ENCODE peak calls at places on chromosome 5, in ten cellular contexts. One of them, this sample, is unnamed.

GRCh38 chr5:81365541-81365940 is 28.4 kb downstream of the ACOT12 start:
- DNase-seq in ACHN: no peak
- DNase-seq in fibroblast of mammary gland: no peak
- DNase-seq in HTR-8/SVneo: no peak
- DNase-seq in H9: no peak
- DNase-seq in stimulated activated naive B cell treated with anti-CD40 and anti-IgM and Interleukin-4, amounts not matched to agents 10 μg/mL and 1 μg/mL and 100 μg/mL, for 72 hours: no peak
- DNase-seq in activated CD4-positive, alpha-beta T cell treated with anti-CD3 and anti-CD28 coated beads, Interleukin-2, amount 50 U/mL, for 48 hours: no peak
- DNase-seq in NCI-H1694: no peak
- DNase-seq in SK-N-MC: no peak
- DNase-seq in cardiac fibroblast: no peak
- DNase-seq in this sample: no peak

GRCh38 chr5:133298447-133298846 is 246.6 kb downstream of the HSPA4 start:
- DNase-seq in ACHN: no peak
- DNase-seq in fibroblast of mammary gland: no peak
- DNase-seq in HTR-8/SVneo: no peak
- DNase-seq in H9: no peak
- DNase-seq in stimulated activated naive B cell treated with anti-CD40 and anti-IgM and Interleukin-4, amounts not matched to agents 10 μg/mL and 1 μg/mL and 100 μg/mL, for 72 hours: no peak
- DNase-seq in activated CD4-positive, alpha-beta T cell treated with anti-CD3 and anti-CD28 coated beads, Interleukin-2, amount 50 U/mL, for 48 hours: peak
- DNase-seq in NCI-H1694: no peak
- DNase-seq in SK-N-MC: no peak
- DNase-seq in cardiac fibroblast: no peak
- DNase-seq in this sample: no peak

GRCh38 chr5:34658023-34658422 is 1.9 kb downstream of the RAI14 start:
- DNase-seq in ACHN: peak
- DNase-seq in fibroblast of mammary gland: peak
- DNase-seq in HTR-8/SVneo: peak
- DNase-seq in H9: no peak
- DNase-seq in stimulated activated naive B cell treated with anti-CD40 and anti-IgM and Interleukin-4, amounts not matched to agents 10 μg/mL and 1 μg/mL and 100 μg/mL, for 72 hours: no peak
- DNase-seq in activated CD4-positive, alpha-beta T cell treated with anti-CD3 and anti-CD28 coated beads, Interleukin-2, amount 50 U/mL, for 48 hours: no peak
- DNase-seq in NCI-H1694: no peak
- DNase-seq in SK-N-MC: no peak
- DNase-seq in cardiac fibroblast: peak
- DNase-seq in this sample: no peak

GRCh38 chr5:61139931-61140330 is 22.3 kb downstream of the SMIM15 start:
- DNase-seq in ACHN: no peak
- DNase-seq in fibroblast of mammary gland: no peak
- DNase-seq in HTR-8/SVneo: no peak
- DNase-seq in H9: no peak
- DNase-seq in stimulated activated naive B cell treated with anti-CD40 and anti-IgM and Interleukin-4, amounts not matched to agents 10 μg/mL and 1 μg/mL and 100 μg/mL, for 72 hours: no peak
- DNase-seq in activated CD4-positive, alpha-beta T cell treated with anti-CD3 and anti-CD28 coated beads, Interleukin-2, amount 50 U/mL, for 48 hours: no peak
- DNase-seq in NCI-H1694: no peak
- DNase-seq in SK-N-MC: no peak
- DNase-seq in cardiac fibroblast: no peak
- DNase-seq in this sample: no peak

GRCh38 chr5:116944171-116944570 is 369.5 kb upstream of the SEMA6A start:
- DNase-seq in ACHN: no peak
- DNase-seq in fibroblast of mammary gland: no peak
- DNase-seq in HTR-8/SVneo: peak
- DNase-seq in H9: peak
- DNase-seq in stimulated activated naive B cell treated with anti-CD40 and anti-IgM and Interleukin-4, amounts not matched to agents 10 μg/mL and 1 μg/mL and 100 μg/mL, for 72 hours: no peak
- DNase-seq in activated CD4-positive, alpha-beta T cell treated with anti-CD3 and anti-CD28 coated beads, Interleukin-2, amount 50 U/mL, for 48 hours: no peak
- DNase-seq in NCI-H1694: no peak
- DNase-seq in SK-N-MC: peak
- DNase-seq in cardiac fibroblast: no peak
- DNase-seq in this sample: peak

GRCh38 chr5:92560698-92561361 is 1020.2 kb downstream of the NR2F1-AS1 start:
- DNase-seq in ACHN: peak
- DNase-seq in fibroblast of mammary gland: peak
- DNase-seq in HTR-8/SVneo: no peak
- DNase-seq in H9: no peak
- DNase-seq in stimulated activated naive B cell treated with anti-CD40 and anti-IgM and Interleukin-4, amounts not matched to agents 10 μg/mL and 1 μg/mL and 100 μg/mL, for 72 hours: no peak
- DNase-seq in activated CD4-positive, alpha-beta T cell treated with anti-CD3 and anti-CD28 coated beads, Interleukin-2, amount 50 U/mL, for 48 hours: no peak
- DNase-seq in NCI-H1694: no peak
- DNase-seq in SK-N-MC: peak
- DNase-seq in cardiac fibroblast: peak
- DNase-seq in this sample: no peak

GRCh38 chr5:31380049-31380448 is 151.8 kb downstream of the DROSHA start:
- DNase-seq in ACHN: no peak
- DNase-seq in fibroblast of mammary gland: no peak
- DNase-seq in HTR-8/SVneo: no peak
- DNase-seq in H9: no peak
- DNase-seq in stimulated activated naive B cell treated with anti-CD40 and anti-IgM and Interleukin-4, amounts not matched to agents 10 μg/mL and 1 μg/mL and 100 μg/mL, for 72 hours: no peak
- DNase-seq in activated CD4-positive, alpha-beta T cell treated with anti-CD3 and anti-CD28 coated beads, Interleukin-2, amount 50 U/mL, for 48 hours: no peak
- DNase-seq in NCI-H1694: no peak
- DNase-seq in SK-N-MC: no peak
- DNase-seq in cardiac fibroblast: no peak
- DNase-seq in this sample: no peak

GRCh38 chr5:137215261-137215660 is 283.9 kb downstream of the SPOCK1 start:
- DNase-seq in ACHN: no peak
- DNase-seq in fibroblast of mammary gland: no peak
- DNase-seq in HTR-8/SVneo: no peak
- DNase-seq in H9: no peak
- DNase-seq in stimulated activated naive B cell treated with anti-CD40 and anti-IgM and Interleukin-4, amounts not matched to agents 10 μg/mL and 1 μg/mL and 100 μg/mL, for 72 hours: no peak
- DNase-seq in activated CD4-positive, alpha-beta T cell treated with anti-CD3 and anti-CD28 coated beads, Interleukin-2, amount 50 U/mL, for 48 hours: no peak
- DNase-seq in NCI-H1694: no peak
- DNase-seq in SK-N-MC: no peak
- DNase-seq in cardiac fibroblast: no peak
- DNase-seq in this sample: no peak

GRCh38 chr5:148807845-148808244 is 18.6 kb upstream of the ADRB2 start:
- DNase-seq in ACHN: no peak
- DNase-seq in fibroblast of mammary gland: no peak
- DNase-seq in HTR-8/SVneo: no peak
- DNase-seq in H9: no peak
- DNase-seq in stimulated activated naive B cell treated with anti-CD40 and anti-IgM and Interleukin-4, amounts not matched to agents 10 μg/mL and 1 μg/mL and 100 μg/mL, for 72 hours: no peak
- DNase-seq in activated CD4-positive, alpha-beta T cell treated with anti-CD3 and anti-CD28 coated beads, Interleukin-2, amount 50 U/mL, for 48 hours: no peak
- DNase-seq in NCI-H1694: no peak
- DNase-seq in SK-N-MC: no peak
- DNase-seq in cardiac fibroblast: no peak
- DNase-seq in this sample: no peak

GRCh38 chr5:59732806-59733205 is 160.7 kb downstream of the PDE4D start:
- DNase-seq in ACHN: no peak
- DNase-seq in fibroblast of mammary gland: peak
- DNase-seq in HTR-8/SVneo: no peak
- DNase-seq in H9: no peak
- DNase-seq in stimulated activated naive B cell treated with anti-CD40 and anti-IgM and Interleukin-4, amounts not matched to agents 10 μg/mL and 1 μg/mL and 100 μg/mL, for 72 hours: no peak
- DNase-seq in activated CD4-positive, alpha-beta T cell treated with anti-CD3 and anti-CD28 coated beads, Interleukin-2, amount 50 U/mL, for 48 hours: no peak
- DNase-seq in NCI-H1694: no peak
- DNase-seq in SK-N-MC: no peak
- DNase-seq in cardiac fibroblast: no peak
- DNase-seq in this sample: no peak

GRCh38 chr5:124511791-124512190 is 234.6 kb downstream of the ZNF608 start:
- DNase-seq in ACHN: no peak
- DNase-seq in fibroblast of mammary gland: peak
- DNase-seq in HTR-8/SVneo: no peak
- DNase-seq in H9: no peak
- DNase-seq in stimulated activated naive B cell treated with anti-CD40 and anti-IgM and Interleukin-4, amounts not matched to agents 10 μg/mL and 1 μg/mL and 100 μg/mL, for 72 hours: no peak
- DNase-seq in activated CD4-positive, alpha-beta T cell treated with anti-CD3 and anti-CD28 coated beads, Interleukin-2, amount 50 U/mL, for 48 hours: no peak
- DNase-seq in NCI-H1694: no peak
- DNase-seq in SK-N-MC: no peak
- DNase-seq in cardiac fibroblast: no peak
- DNase-seq in this sample: no peak

GRCh38 chr5:3351581-3352442 is 243.8 kb upstream of the IRX1 start:
- DNase-seq in ACHN: no peak
- DNase-seq in fibroblast of mammary gland: no peak
- DNase-seq in HTR-8/SVneo: no peak
- DNase-seq in H9: peak
- DNase-seq in stimulated activated naive B cell treated with anti-CD40 and anti-IgM and Interleukin-4, amounts not matched to agents 10 μg/mL and 1 μg/mL and 100 μg/mL, for 72 hours: no peak
- DNase-seq in activated CD4-positive, alpha-beta T cell treated with anti-CD3 and anti-CD28 coated beads, Interleukin-2, amount 50 U/mL, for 48 hours: no peak
- DNase-seq in NCI-H1694: no peak
- DNase-seq in SK-N-MC: no peak
- DNase-seq in cardiac fibroblast: no peak
- DNase-seq in this sample: no peak

GRCh38 chr5:125190232-125191051 is 444.0 kb upstream of the ZNF608 start:
- DNase-seq in ACHN: no peak
- DNase-seq in fibroblast of mammary gland: no peak
- DNase-seq in HTR-8/SVneo: peak
- DNase-seq in H9: no peak
- DNase-seq in stimulated activated naive B cell treated with anti-CD40 and anti-IgM and Interleukin-4, amounts not matched to agents 10 μg/mL and 1 μg/mL and 100 μg/mL, for 72 hours: no peak
- DNase-seq in activated CD4-positive, alpha-beta T cell treated with anti-CD3 and anti-CD28 coated beads, Interleukin-2, amount 50 U/mL, for 48 hours: no peak
- DNase-seq in NCI-H1694: no peak
- DNase-seq in SK-N-MC: no peak
- DNase-seq in cardiac fibroblast: no peak
- DNase-seq in this sample: peak

GRCh38 chr5:64883912-64884311 is 115.2 kb downstream of the CWC27 start:
- DNase-seq in ACHN: no peak
- DNase-seq in fibroblast of mammary gland: peak
- DNase-seq in HTR-8/SVneo: no peak
- DNase-seq in H9: no peak
- DNase-seq in stimulated activated naive B cell treated with anti-CD40 and anti-IgM and Interleukin-4, amounts not matched to agents 10 μg/mL and 1 μg/mL and 100 μg/mL, for 72 hours: no peak
- DNase-seq in activated CD4-positive, alpha-beta T cell treated with anti-CD3 and anti-CD28 coated beads, Interleukin-2, amount 50 U/mL, for 48 hours: no peak
- DNase-seq in NCI-H1694: no peak
- DNase-seq in SK-N-MC: no peak
- DNase-seq in cardiac fibroblast: no peak
- DNase-seq in this sample: no peak

GRCh38 chr5:86152988-86153560 is 464.7 kb upstream of the COX7C start:
- DNase-seq in ACHN: no peak
- DNase-seq in fibroblast of mammary gland: no peak
- DNase-seq in HTR-8/SVneo: no peak
- DNase-seq in H9: no peak
- DNase-seq in stimulated activated naive B cell treated with anti-CD40 and anti-IgM and Interleukin-4, amounts not matched to agents 10 μg/mL and 1 μg/mL and 100 μg/mL, for 72 hours: no peak
- DNase-seq in activated CD4-positive, alpha-beta T cell treated with anti-CD3 and anti-CD28 coated beads, Interleukin-2, amount 50 U/mL, for 48 hours: no peak
- DNase-seq in NCI-H1694: no peak
- DNase-seq in SK-N-MC: no peak
- DNase-seq in cardiac fibroblast: no peak
- DNase-seq in this sample: no peak

GRCh38 chr5:14240366-14240765 is 97.2 kb downstream of the TRIO start:
- DNase-seq in ACHN: no peak
- DNase-seq in fibroblast of mammary gland: peak
- DNase-seq in HTR-8/SVneo: no peak
- DNase-seq in H9: no peak
- DNase-seq in stimulated activated naive B cell treated with anti-CD40 and anti-IgM and Interleukin-4, amounts not matched to agents 10 μg/mL and 1 μg/mL and 100 μg/mL, for 72 hours: no peak
- DNase-seq in activated CD4-positive, alpha-beta T cell treated with anti-CD3 and anti-CD28 coated beads, Interleukin-2, amount 50 U/mL, for 48 hours: no peak
- DNase-seq in NCI-H1694: peak
- DNase-seq in SK-N-MC: peak
- DNase-seq in cardiac fibroblast: peak
- DNase-seq in this sample: no peak

GRCh38 chr5:36398137-36398536 is 96.4 kb upstream of the RANBP3L start:
- DNase-seq in ACHN: peak
- DNase-seq in fibroblast of mammary gland: peak
- DNase-seq in HTR-8/SVneo: peak
- DNase-seq in H9: no peak
- DNase-seq in stimulated activated naive B cell treated with anti-CD40 and anti-IgM and Interleukin-4, amounts not matched to agents 10 μg/mL and 1 μg/mL and 100 μg/mL, for 72 hours: no peak
- DNase-seq in activated CD4-positive, alpha-beta T cell treated with anti-CD3 and anti-CD28 coated beads, Interleukin-2, amount 50 U/mL, for 48 hours: no peak
- DNase-seq in NCI-H1694: no peak
- DNase-seq in SK-N-MC: no peak
- DNase-seq in cardiac fibroblast: peak
- DNase-seq in this sample: peak

GRCh38 chr5:128085413-128085812 is 1.8 kb downstream of the SLC12A2 start:
- DNase-seq in ACHN: peak
- DNase-seq in fibroblast of mammary gland: no peak
- DNase-seq in HTR-8/SVneo: no peak
- DNase-seq in H9: no peak
- DNase-seq in stimulated activated naive B cell treated with anti-CD40 and anti-IgM and Interleukin-4, amounts not matched to agents 10 μg/mL and 1 μg/mL and 100 μg/mL, for 72 hours: no peak
- DNase-seq in activated CD4-positive, alpha-beta T cell treated with anti-CD3 and anti-CD28 coated beads, Interleukin-2, amount 50 U/mL, for 48 hours: no peak
- DNase-seq in NCI-H1694: no peak
- DNase-seq in SK-N-MC: no peak
- DNase-seq in cardiac fibroblast: no peak
- DNase-seq in this sample: no peak

GRCh38 chr5:172837640-172838039 is 3.6 kb downstream of the ERGIC1 start:
- DNase-seq in ACHN: no peak
- DNase-seq in fibroblast of mammary gland: no peak
- DNase-seq in HTR-8/SVneo: no peak
- DNase-seq in H9: no peak
- DNase-seq in stimulated activated naive B cell treated with anti-CD40 and anti-IgM and Interleukin-4, amounts not matched to agents 10 μg/mL and 1 μg/mL and 100 μg/mL, for 72 hours: peak
- DNase-seq in activated CD4-positive, alpha-beta T cell treated with anti-CD3 and anti-CD28 coated beads, Interleukin-2, amount 50 U/mL, for 48 hours: no peak
- DNase-seq in NCI-H1694: peak
- DNase-seq in SK-N-MC: no peak
- DNase-seq in cardiac fibroblast: no peak
- DNase-seq in this sample: no peak

GRCh38 chr5:36590513-36591286 is 15.7 kb upstream of the SLC1A3 start:
- DNase-seq in ACHN: no peak
- DNase-seq in fibroblast of mammary gland: no peak
- DNase-seq in HTR-8/SVneo: no peak
- DNase-seq in H9: no peak
- DNase-seq in stimulated activated naive B cell treated with anti-CD40 and anti-IgM and Interleukin-4, amounts not matched to agents 10 μg/mL and 1 μg/mL and 100 μg/mL, for 72 hours: no peak
- DNase-seq in activated CD4-positive, alpha-beta T cell treated with anti-CD3 and anti-CD28 coated beads, Interleukin-2, amount 50 U/mL, for 48 hours: no peak
- DNase-seq in NCI-H1694: no peak
- DNase-seq in SK-N-MC: no peak
- DNase-seq in cardiac fibroblast: no peak
- DNase-seq in this sample: no peak

GRCh38 chr5:6950250-6950649 is 237.0 kb downstream of the TENT4A start:
- DNase-seq in ACHN: no peak
- DNase-seq in fibroblast of mammary gland: no peak
- DNase-seq in HTR-8/SVneo: no peak
- DNase-seq in H9: no peak
- DNase-seq in stimulated activated naive B cell treated with anti-CD40 and anti-IgM and Interleukin-4, amounts not matched to agents 10 μg/mL and 1 μg/mL and 100 μg/mL, for 72 hours: no peak
- DNase-seq in activated CD4-positive, alpha-beta T cell treated with anti-CD3 and anti-CD28 coated beads, Interleukin-2, amount 50 U/mL, for 48 hours: no peak
- DNase-seq in NCI-H1694: no peak
- DNase-seq in SK-N-MC: no peak
- DNase-seq in cardiac fibroblast: no peak
- DNase-seq in this sample: no peak

GRCh38 chr5:124996764-124997077 is 250.3 kb upstream of the ZNF608 start:
- DNase-seq in ACHN: no peak
- DNase-seq in fibroblast of mammary gland: no peak
- DNase-seq in HTR-8/SVneo: no peak
- DNase-seq in H9: no peak
- DNase-seq in stimulated activated naive B cell treated with anti-CD40 and anti-IgM and Interleukin-4, amounts not matched to agents 10 μg/mL and 1 μg/mL and 100 μg/mL, for 72 hours: no peak
- DNase-seq in activated CD4-positive, alpha-beta T cell treated with anti-CD3 and anti-CD28 coated beads, Interleukin-2, amount 50 U/mL, for 48 hours: no peak
- DNase-seq in NCI-H1694: no peak
- DNase-seq in SK-N-MC: no peak
- DNase-seq in cardiac fibroblast: peak
- DNase-seq in this sample: peak

GRCh38 chr5:58156354-58156753 is 303.5 kb downstream of the PLK2 start:
- DNase-seq in ACHN: no peak
- DNase-seq in fibroblast of mammary gland: peak
- DNase-seq in HTR-8/SVneo: no peak
- DNase-seq in H9: no peak
- DNase-seq in stimulated activated naive B cell treated with anti-CD40 and anti-IgM and Interleukin-4, amounts not matched to agents 10 μg/mL and 1 μg/mL and 100 μg/mL, for 72 hours: no peak
- DNase-seq in activated CD4-positive, alpha-beta T cell treated with anti-CD3 and anti-CD28 coated beads, Interleukin-2, amount 50 U/mL, for 48 hours: no peak
- DNase-seq in NCI-H1694: no peak
- DNase-seq in SK-N-MC: no peak
- DNase-seq in cardiac fibroblast: peak
- DNase-seq in this sample: no peak

GRCh38 chr5:159041754-159042153 is 58.0 kb downstream of the EBF1 start:
- DNase-seq in ACHN: no peak
- DNase-seq in fibroblast of mammary gland: no peak
- DNase-seq in HTR-8/SVneo: no peak
- DNase-seq in H9: no peak
- DNase-seq in stimulated activated naive B cell treated with anti-CD40 and anti-IgM and Interleukin-4, amounts not matched to agents 10 μg/mL and 1 μg/mL and 100 μg/mL, for 72 hours: no peak
- DNase-seq in activated CD4-positive, alpha-beta T cell treated with anti-CD3 and anti-CD28 coated beads, Interleukin-2, amount 50 U/mL, for 48 hours: no peak
- DNase-seq in NCI-H1694: no peak
- DNase-seq in SK-N-MC: no peak
- DNase-seq in cardiac fibroblast: no peak
- DNase-seq in this sample: no peak

GRCh38 chr5:16140417-16140816 is 39.2 kb downstream of the MARCHF11 start:
- DNase-seq in ACHN: no peak
- DNase-seq in fibroblast of mammary gland: no peak
- DNase-seq in HTR-8/SVneo: no peak
- DNase-seq in H9: no peak
- DNase-seq in stimulated activated naive B cell treated with anti-CD40 and anti-IgM and Interleukin-4, amounts not matched to agents 10 μg/mL and 1 μg/mL and 100 μg/mL, for 72 hours: no peak
- DNase-seq in activated CD4-positive, alpha-beta T cell treated with anti-CD3 and anti-CD28 coated beads, Interleukin-2, amount 50 U/mL, for 48 hours: no peak
- DNase-seq in NCI-H1694: no peak
- DNase-seq in SK-N-MC: peak
- DNase-seq in cardiac fibroblast: no peak
- DNase-seq in this sample: no peak

GRCh38 chr5:14234204-14234603 is 91.1 kb downstream of the TRIO start:
- DNase-seq in ACHN: peak
- DNase-seq in fibroblast of mammary gland: no peak
- DNase-seq in HTR-8/SVneo: peak
- DNase-seq in H9: no peak
- DNase-seq in stimulated activated naive B cell treated with anti-CD40 and anti-IgM and Interleukin-4, amounts not matched to agents 10 μg/mL and 1 μg/mL and 100 μg/mL, for 72 hours: no peak
- DNase-seq in activated CD4-positive, alpha-beta T cell treated with anti-CD3 and anti-CD28 coated beads, Interleukin-2, amount 50 U/mL, for 48 hours: no peak
- DNase-seq in NCI-H1694: no peak
- DNase-seq in SK-N-MC: no peak
- DNase-seq in cardiac fibroblast: peak
- DNase-seq in this sample: no peak

GRCh38 chr5:3612561-3613175 is 17.0 kb downstream of the IRX1 start:
- DNase-seq in ACHN: no peak
- DNase-seq in fibroblast of mammary gland: peak
- DNase-seq in HTR-8/SVneo: no peak
- DNase-seq in H9: no peak
- DNase-seq in stimulated activated naive B cell treated with anti-CD40 and anti-IgM and Interleukin-4, amounts not matched to agents 10 μg/mL and 1 μg/mL and 100 μg/mL, for 72 hours: no peak
- DNase-seq in activated CD4-positive, alpha-beta T cell treated with anti-CD3 and anti-CD28 coated beads, Interleukin-2, amount 50 U/mL, for 48 hours: no peak
- DNase-seq in NCI-H1694: no peak
- DNase-seq in SK-N-MC: no peak
- DNase-seq in cardiac fibroblast: no peak
- DNase-seq in this sample: no peak

GRCh38 chr5:157458835-157459234 is 1.2 kb upstream of the NIPAL4 start:
- DNase-seq in ACHN: no peak
- DNase-seq in fibroblast of mammary gland: no peak
- DNase-seq in HTR-8/SVneo: no peak
- DNase-seq in H9: no peak
- DNase-seq in stimulated activated naive B cell treated with anti-CD40 and anti-IgM and Interleukin-4, amounts not matched to agents 10 μg/mL and 1 μg/mL and 100 μg/mL, for 72 hours: no peak
- DNase-seq in activated CD4-positive, alpha-beta T cell treated with anti-CD3 and anti-CD28 coated beads, Interleukin-2, amount 50 U/mL, for 48 hours: no peak
- DNase-seq in NCI-H1694: no peak
- DNase-seq in SK-N-MC: no peak
- DNase-seq in cardiac fibroblast: no peak
- DNase-seq in this sample: no peak

This sample was measured in H4.